ENCODE peak calls at places on chromosome 15, in nine cellular contexts. S, R, U, W, M, V, E, G and H are unnamed samples.

GRCh38 chr15:29568840-29569532 is 253.3 kb downstream of the TJP1 start:
- DNase-seq in S (no peak), R (no peak), U (no peak), W (no peak), M (no peak), V (no peak), E (no peak), G (peak; percentile 4), H (no peak)

GRCh38 chr15:34776706-34777105 is 18.6 kb downstream of the ACTC1 start:
- DNase-seq in S (no peak), R (no peak), U (no peak), W (no peak), M (no peak), V (no peak), E (no peak), G (no peak), H (no peak)

GRCh38 chr15:64029111-64029510 is 17.2 kb downstream of the DAPK2 start:
- DNase-seq in S (peak; percentile 62), R (no peak), U (no peak), W (no peak), M (no peak), V (no peak), E (no peak), G (no peak), H (no peak)

GRCh38 chr15:25682349-25682748 is 180.8 kb downstream of the ATP10A start:
- DNase-seq in S (no peak), R (no peak), U (no peak), W (no peak), M (no peak), V (no peak), E (no peak), G (no peak), H (no peak)

GRCh38 chr15:70395164-70395563 is 297.4 kb upstream of the TLE3 start:
- DNase-seq in S (no peak), R (no peak), U (no peak), W (no peak), M (no peak), V (no peak), E (no peak), G (no peak), H (no peak)

GRCh38 chr15:85388506-85388905 is 8.1 kb downstream of the AKAP13 start:
- DNase-seq in S (no peak), R (no peak), U (no peak), W (no peak), M (no peak), V (no peak), E (no peak), G (peak; percentile 56), H (no peak)

GRCh38 chr15:88069561-88069960 is 187.0 kb downstream of the NTRK3 start:
- DNase-seq in S (no peak), R (no peak), U (no peak), W (no peak), M (no peak), V (no peak), E (no peak), G (no peak), H (no peak)

GRCh38 chr15:65916664-65917406 is 47.5 kb downstream of the RAB11A start:
- DNase-seq in S (peak; percentile 29), R (peak; percentile 5), U (no peak), W (peak; percentile 33), M (no peak), V (peak; percentile 14), E (peak; percentile 74), G (peak; percentile 81), H (peak; percentile 76)

GRCh38 chr15:59595434-59595915 is 16.1 kb upstream of the GCNT3 start:
- DNase-seq in S (no peak), R (no peak), U (no peak), W (no peak), M (no peak), V (no peak), E (no peak), G (no peak), H (no peak)

GRCh38 chr15:65945616-65946015 is 76.3 kb downstream of the RAB11A start:
- DNase-seq in S (no peak), R (no peak), U (no peak), W (no peak), M (no peak), V (no peak), E (no peak), G (no peak), H (no peak)

GRCh38 chr15:50145451-50145872 is 26.4 kb upstream of the ATP8B4 start:
- DNase-seq in S (no peak), R (no peak), U (no peak), W (no peak), M (no peak), V (peak; percentile 14), E (peak; percentile 78), G (peak; percentile 91), H (no peak)